ENCODE peak calls at places on chromosome 18, in seven cellular contexts. One of them, this sample, is unnamed. For H3K4me1, the result is how much of the 10 kb centered on the place peaks cover.

GRCh38 chr18:8987250-8987649 is 115.2 kb upstream of the NDUFV2 start:
- DNase-seq in upper lobe of right lung: no peak
- DNase-seq in mesendoderm: no peak
- DNase-seq in GM23338: no peak
- DNase-seq in heart right ventricle: no peak
- DNase-seq in SJSA1: no peak
- DNase-seq in PC-9: no peak
- DNase-seq in this sample: peak

GRCh38 chr18:45686892-45687611 is 36.9 kb upstream of the SLC14A1 start:
- DNase-seq in mesendoderm: no peak
- DNase-seq in upper lobe of right lung: peak
- DNase-seq in GM23338: no peak
- DNase-seq in heart right ventricle: no peak
- DNase-seq in PC-9: no peak
- DNase-seq in SJSA1: no peak
- DNase-seq in this sample: no peak

GRCh38 chr18:78242796-78243195 is 736.8 kb upstream of the SALL3 start:
- DNase-seq in SJSA1: no peak
- DNase-seq in heart right ventricle: peak
- DNase-seq in upper lobe of right lung: no peak
- DNase-seq in PC-9: no peak
- DNase-seq in GM23338: no peak
- DNase-seq in mesendoderm: no peak
- DNase-seq in this sample: no peak

GRCh38 chr18:78558101-78558810 is 421.4 kb upstream of the SALL3 start:
- DNase-seq in GM23338: no peak
- DNase-seq in heart right ventricle: no peak
- DNase-seq in SJSA1: no peak
- DNase-seq in PC-9: no peak
- DNase-seq in mesendoderm: no peak
- DNase-seq in upper lobe of right lung: no peak
- DNase-seq in this sample: no peak

GRCh38 chr18:59502222-59502898 is 143.3 kb upstream of the LMAN1 start:
- DNase-seq in PC-9: no peak
- DNase-seq in GM23338: peak
- DNase-seq in mesendoderm: no peak
- DNase-seq in SJSA1: peak
- DNase-seq in heart right ventricle: peak
- DNase-seq in upper lobe of right lung: no peak
- DNase-seq in this sample: peak

GRCh38 chr18:5296706-5297320 is 1.3 kb upstream of the ZBTB14 start:
- DNase-seq in PC-9: peak
- DNase-seq in heart right ventricle: peak
- DNase-seq in SJSA1: peak
- DNase-seq in mesendoderm: peak
- DNase-seq in GM23338: peak
- DNase-seq in upper lobe of right lung: peak
- DNase-seq in this sample: peak

GRCh38 chr18:78138993-78139496 is 840.6 kb upstream of the SALL3 start:
- DNase-seq in heart right ventricle: no peak
- DNase-seq in upper lobe of right lung: no peak
- DNase-seq in SJSA1: no peak
- DNase-seq in PC-9: no peak
- DNase-seq in mesendoderm: peak
- DNase-seq in GM23338: no peak
- DNase-seq in this sample: no peak

GRCh38 chr18:9079863-9080528 is 22.5 kb upstream of the NDUFV2 start:
- DNase-seq in GM23338: no peak
- DNase-seq in upper lobe of right lung: no peak
- DNase-seq in heart right ventricle: no peak
- DNase-seq in SJSA1: no peak
- DNase-seq in PC-9: no peak
- DNase-seq in mesendoderm: no peak
- DNase-seq in this sample: no peak

GRCh38 chr18:76274470-76275289 is 220.4 kb downstream of the ZNF516 start:
- DNase-seq in SJSA1: no peak
- DNase-seq in mesendoderm: peak
- DNase-seq in heart right ventricle: no peak
- DNase-seq in PC-9: no peak
- DNase-seq in GM23338: peak
- DNase-seq in upper lobe of right lung: no peak
- DNase-seq in this sample: no peak

GRCh38 chr18:77858331-77858730 is 608.7 kb downstream of the GALR1 start:
- DNase-seq in SJSA1: no peak
- DNase-seq in PC-9: no peak
- DNase-seq in GM23338: no peak
- DNase-seq in mesendoderm: no peak
- DNase-seq in upper lobe of right lung: no peak
- DNase-seq in heart right ventricle: no peak
- DNase-seq in this sample: no peak

GRCh38 chr18:2112435-2113045 is 458.8 kb downstream of the METTL4 start:
- DNase-seq in mesendoderm: no peak
- DNase-seq in PC-9: peak
- DNase-seq in upper lobe of right lung: no peak
- DNase-seq in GM23338: no peak
- DNase-seq in heart right ventricle: no peak
- DNase-seq in SJSA1: no peak
- DNase-seq in this sample: peak

GRCh38 chr18:59606193-59607175 is 90.7 kb downstream of the CCBE1 start:
- DNase-seq in PC-9: no peak
- DNase-seq in SJSA1: peak
- DNase-seq in mesendoderm: peak
- DNase-seq in heart right ventricle: peak
- DNase-seq in GM23338: no peak
- DNase-seq in upper lobe of right lung: no peak
- DNase-seq in this sample: peak

GRCh38 chr18:79458131-79458838 is 62.6 kb downstream of the NFATC1 start:
- DNase-seq in heart right ventricle: peak
- DNase-seq in PC-9: peak
- DNase-seq in upper lobe of right lung: no peak
- DNase-seq in GM23338: no peak
- DNase-seq in mesendoderm: peak
- DNase-seq in SJSA1: peak
- DNase-seq in this sample: peak

GRCh38 chr18:34942276-34942675 is 98.9 kb upstream of the MAPRE2 start:
- DNase-seq in SJSA1: no peak
- DNase-seq in heart right ventricle: no peak
- DNase-seq in PC-9: no peak
- DNase-seq in upper lobe of right lung: no peak
- DNase-seq in GM23338: no peak
- DNase-seq in mesendoderm: peak
- DNase-seq in this sample: no peak

GRCh38 chr18:67406678-67407077 is 109.8 kb downstream of the DSEL start:
- DNase-seq in mesendoderm: no peak
- DNase-seq in heart right ventricle: no peak
- DNase-seq in upper lobe of right lung: no peak
- DNase-seq in SJSA1: no peak
- DNase-seq in PC-9: no peak
- DNase-seq in GM23338: no peak
- DNase-seq in this sample: no peak

GRCh38 chr18:48548921-48549320 is 10.1 kb downstream of the CTIF start:
- DNase-seq in upper lobe of right lung: no peak
- DNase-seq in PC-9: no peak
- DNase-seq in SJSA1: no peak
- DNase-seq in GM23338: no peak
- DNase-seq in mesendoderm: no peak
- DNase-seq in heart right ventricle: no peak
- DNase-seq in this sample: no peak
- H3K4me1 ChIP-seq in upper lobe of right lung: under half
- H3K4me1 ChIP-seq in PC-9: under half
- H3K4me1 ChIP-seq in SJSA1: half or more
- H3K4me1 ChIP-seq in GM23338: under half
- H3K4me1 ChIP-seq in mesendoderm: under half
- H3K4me1 ChIP-seq in heart right ventricle: half or more
- H3K4me1 ChIP-seq in this sample: under half

GRCh38 chr18:49072940-49073339 is 122.2 kb upstream of the SMAD7 start:
- DNase-seq in mesendoderm: no peak
- DNase-seq in heart right ventricle: no peak
- DNase-seq in PC-9: no peak
- DNase-seq in GM23338: no peak
- DNase-seq in upper lobe of right lung: no peak
- DNase-seq in SJSA1: no peak
- DNase-seq in this sample: no peak

GRCh38 chr18:49074505-49074904 is 123.7 kb upstream of the SMAD7 start:
- DNase-seq in heart right ventricle: no peak
- DNase-seq in upper lobe of right lung: no peak
- DNase-seq in PC-9: no peak
- DNase-seq in GM23338: no peak
- DNase-seq in SJSA1: no peak
- DNase-seq in mesendoderm: no peak
- DNase-seq in this sample: no peak

GRCh38 chr18:49072524-49072934 is 121.8 kb upstream of the SMAD7 start:
- DNase-seq in upper lobe of right lung: no peak
- DNase-seq in GM23338: no peak
- DNase-seq in heart right ventricle: peak
- DNase-seq in PC-9: no peak
- DNase-seq in SJSA1: no peak
- DNase-seq in mesendoderm: no peak
- DNase-seq in this sample: peak

GRCh38 chr18:49071776-49072175 is 121.0 kb upstream of the SMAD7 start:
- DNase-seq in SJSA1: no peak
- DNase-seq in heart right ventricle: no peak
- DNase-seq in GM23338: no peak
- DNase-seq in PC-9: no peak
- DNase-seq in upper lobe of right lung: no peak
- DNase-seq in mesendoderm: no peak
- DNase-seq in this sample: no peak

GRCh38 chr18:49073431-49073830 is 122.7 kb upstream of the SMAD7 start:
- DNase-seq in GM23338: no peak
- DNase-seq in PC-9: no peak
- DNase-seq in upper lobe of right lung: no peak
- DNase-seq in mesendoderm: no peak
- DNase-seq in heart right ventricle: no peak
- DNase-seq in SJSA1: no peak
- DNase-seq in this sample: no peak
- H3K4me1 ChIP-seq in GM23338: under half
- H3K4me1 ChIP-seq in PC-9: under half
- H3K4me1 ChIP-seq in upper lobe of right lung: under half
- H3K4me1 ChIP-seq in mesendoderm: under half
- H3K4me1 ChIP-seq in heart right ventricle: under half
- H3K4me1 ChIP-seq in SJSA1: under half
- H3K4me1 ChIP-seq in this sample: under half

DNA sequence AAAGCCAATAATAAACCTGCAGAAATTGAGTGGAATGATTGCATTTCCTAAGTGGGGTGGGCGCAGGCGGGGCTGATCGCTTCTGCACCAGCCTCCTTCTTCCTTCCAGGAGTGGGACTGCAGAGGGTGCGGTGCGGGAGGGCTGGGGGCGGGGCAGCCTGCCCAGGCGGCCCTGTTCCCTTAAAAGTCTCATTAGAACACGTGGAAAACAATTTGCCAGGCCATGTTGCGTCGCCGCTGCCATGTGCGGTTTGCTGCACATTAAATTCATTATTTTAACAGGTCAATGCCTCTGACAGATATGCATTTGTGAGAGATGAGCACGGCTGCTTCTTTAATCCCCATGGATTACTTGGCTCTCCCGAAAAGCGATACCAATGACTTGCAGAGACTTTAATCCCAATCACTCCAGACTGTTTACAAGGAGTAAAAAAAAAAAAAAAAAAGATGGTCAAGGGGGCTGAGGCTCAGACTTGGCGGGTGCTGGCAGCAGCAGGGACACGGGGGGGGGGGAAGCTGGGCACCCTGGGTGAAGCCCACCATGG is 139.0 kb downstream of the CELF4 start:
- DNase-seq in SJSA1: no peak
- DNase-seq in GM23338: no peak
- DNase-seq in heart right ventricle: no peak
- DNase-seq in PC-9: no peak
- DNase-seq in upper lobe of right lung: no peak
- DNase-seq in mesendoderm: no peak
- DNase-seq in this sample: no peak
- H3K4me1 ChIP-seq in SJSA1: under half
- H3K4me1 ChIP-seq in GM23338: under half
- H3K4me1 ChIP-seq in heart right ventricle: under half
- H3K4me1 ChIP-seq in PC-9: under half
- H3K4me1 ChIP-seq in upper lobe of right lung: under half
- H3K4me1 ChIP-seq in mesendoderm: under half
- H3K4me1 ChIP-seq in this sample: under half

DNA sequence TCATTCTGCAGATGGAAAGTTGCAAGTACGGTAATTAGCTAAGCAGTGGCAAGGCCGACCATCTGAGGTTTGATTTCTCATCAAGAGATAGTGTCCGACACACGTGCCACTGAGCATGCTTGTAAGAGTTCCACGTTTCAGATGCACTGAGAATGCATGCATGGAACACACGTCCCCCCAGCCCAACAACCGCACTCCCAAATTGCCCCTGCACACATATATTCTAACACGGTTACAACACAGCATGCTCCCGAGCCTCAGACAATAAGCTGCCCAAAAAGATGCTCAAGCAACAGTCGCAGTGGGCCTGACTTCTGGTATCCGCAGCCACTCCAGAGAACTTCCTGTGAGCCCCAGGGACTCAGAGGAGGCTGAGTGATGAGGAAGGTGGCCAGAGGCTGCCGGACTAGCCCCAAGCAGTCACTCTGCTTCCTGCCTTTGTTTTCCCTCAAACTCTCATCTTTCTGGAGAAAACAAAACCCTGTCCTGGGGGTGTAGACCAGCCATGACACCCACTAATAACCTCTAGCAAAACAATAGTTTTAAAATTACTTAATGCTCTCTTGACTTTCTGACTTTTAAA is 204.0 kb downstream of the TGIF1 start:
- DNase-seq in mesendoderm: peak
- DNase-seq in GM23338: no peak
- DNase-seq in SJSA1: no peak
- DNase-seq in upper lobe of right lung: no peak
- DNase-seq in PC-9: no peak
- DNase-seq in heart right ventricle: no peak
- DNase-seq in this sample: no peak
- H3K4me1 ChIP-seq in mesendoderm: under half
- H3K4me1 ChIP-seq in GM23338: under half
- H3K4me1 ChIP-seq in SJSA1: half or more
- H3K4me1 ChIP-seq in upper lobe of right lung: under half
- H3K4me1 ChIP-seq in PC-9: half or more
- H3K4me1 ChIP-seq in heart right ventricle: under half
- H3K4me1 ChIP-seq in this sample: under half

This sample was measured in fibroblast of lung.